ENCODE peak calls at places on chromosomes 16 and 17, in eight cellular contexts. N, X, B, R, H, Q, A and G are unnamed samples.

GRCh38 chr16:10897134-10897533 is 20.1 kb downstream of the CIITA start:
- DNase-seq in N (no peak), X (no peak), B (no peak), R (peak), H (no peak), Q (no peak), A (no peak), G (no peak)

GRCh38 chr16:22671301-22672076 is 142.5 kb upstream of the HS3ST2 start:
- DNase-seq in N (no peak), X (peak), B (no peak), R (no peak), H (no peak), Q (no peak), A (no peak), G (no peak)

GRCh38 chr16:86248325-86248905 is 261.9 kb upstream of the FOXF1 start:
- DNase-seq in N (no peak), X (no peak), B (no peak), R (no peak), H (no peak), Q (no peak), A (no peak), G (no peak)

GRCh38 chr17:61451538-61452300 is 503 bp upstream of the TBX4 start:
- DNase-seq in N (no peak), X (no peak), B (no peak), R (no peak), H (no peak), Q (no peak), A (no peak), G (no peak)

GRCh38 chr17:69375229-69375628 is 39.3 kb upstream of the MAP2K6 start:
- DNase-seq in N (no peak), X (no peak), B (no peak), R (no peak), H (no peak), Q (no peak), A (no peak), G (no peak)

GRCh38 chr16:25426829-25427228 is 169.2 kb upstream of the ZKSCAN2 start:
- DNase-seq in N (no peak), X (no peak), B (no peak), R (no peak), H (no peak), Q (no peak), A (no peak), G (no peak)

GRCh38 chr17:45722161-45722560 is 62.0 kb upstream of the CRHR1 start:
- DNase-seq in N (no peak), X (peak), B (no peak), R (peak), H (peak), Q (no peak), A (no peak), G (no peak)

GRCh38 chr16:57882797-57883196 is 80.5 kb upstream of the KIFC3 start:
- DNase-seq in N (no peak), X (peak), B (no peak), R (no peak), H (no peak), Q (no peak), A (no peak), G (no peak)

GRCh38 chr16:65154321-65154720 is 32.5 kb upstream of the CDH11 start:
- DNase-seq in N (no peak), X (peak), B (no peak), R (no peak), H (no peak), Q (no peak), A (no peak), G (no peak)

GRCh38 chr17:39576187-39576586 is 31.5 kb downstream of the NEUROD2 start:
- DNase-seq in N (peak), X (peak), B (no peak), R (peak), H (peak), Q (no peak), A (no peak), G (no peak)

GRCh38 chr17:13518271-13519000 is 83.3 kb downstream of the HS3ST3A1 start:
- DNase-seq in N (no peak), X (no peak), B (no peak), R (no peak), H (no peak), Q (no peak), A (no peak), G (no peak)

GRCh38 chr16:66972983-66973382 is 11.9 kb downstream of the CES3 start:
- DNase-seq in N (no peak), X (peak), B (no peak), R (no peak), H (no peak), Q (no peak), A (no peak), G (no peak)

GRCh38 chr16:53913082-53913870 is 209.3 kb downstream of the FTO start:
- DNase-seq in N (no peak), X (no peak), B (no peak), R (no peak), H (no peak), Q (no peak), A (no peak), G (no peak)

GRCh38 chr16:11291021-11291716 is 10.0 kb upstream of the PRM1 start:
- DNase-seq in N (no peak), X (peak), B (no peak), R (no peak), H (no peak), Q (no peak), A (no peak), G (no peak)

GRCh38 chr17:511833-512251 is 159.2 kb upstream of the RPH3AL start:
- DNase-seq in N (no peak), X (no peak), B (no peak), R (no peak), H (no peak), Q (no peak), A (peak), G (no peak)

GRCh38 chr17:41734139-41734948 is at the start of gene HAP1:
- DNase-seq in N (no peak), X (peak), B (no peak), R (peak), H (no peak), Q (no peak), A (no peak), G (no peak)

GRCh38 chr17:38439436-38439835 is 11.2 kb downstream of the ARHGAP23 start:
- DNase-seq in N (no peak), X (no peak), B (no peak), R (no peak), H (no peak), Q (no peak), A (no peak), G (no peak)

GRCh38 chr17:35022536-35023063 is 40.9 kb downstream of the RFFL start:
- DNase-seq in N (no peak), X (peak), B (peak), R (peak), H (peak), Q (peak), A (peak), G (no peak)

GRCh38 chr16:4136229-4136813 is 20.1 kb upstream of the ADCY9 start:
- DNase-seq in N (no peak), X (peak), B (no peak), R (no peak), H (no peak), Q (no peak), A (no peak), G (no peak)

GRCh38 chr17:80498920-80499410 is 22.6 kb upstream of the NPTX1 start:
- DNase-seq in N (no peak), X (no peak), B (no peak), R (no peak), H (no peak), Q (no peak), A (no peak), G (no peak)

GRCh38 chr17:37640016-37640415 is 3.2 kb downstream of the DDX52 start:
- DNase-seq in N (no peak), X (no peak), B (no peak), R (no peak), H (no peak), Q (no peak), A (no peak), G (no peak)

GRCh38 chr17:46158323-46159296 is 34.6 kb downstream of the KANSL1 start:
- DNase-seq in N (no peak), X (no peak), B (no peak), R (no peak), H (no peak), Q (no peak), A (no peak), G (no peak)

GRCh38 chr17:74213897-74214386 is 571 bp downstream of the TTYH2 start:
- DNase-seq in N (no peak), X (no peak), B (no peak), R (peak), H (no peak), Q (no peak), A (no peak), G (no peak)